ENCODE peak calls at places on chromosome 6, in five cellular contexts. T is CD8-positive, alpha-beta T cell; F is WERI-Rb-1; P is gastrocnemius medialis; E is AG04450. Z is an unnamed sample.

GRCh38 chr6:7805088-7805756 is 79.3 kb downstream of the BMP6 start:
- DNase-seq in T (no peak), F (no peak), P (no peak), E (no peak), Z (no peak)

GRCh38 chr6:3748208-3748701 is 3.3 kb downstream of the PXDC1 start:
- DNase-seq in T (no peak), F (peak; percentile 88), P (peak; percentile 55), E (no peak), Z (no peak)

GRCh38 chr6:108945686-108946158 is 97.5 kb downstream of the ARMC2 start:
- DNase-seq in T (no peak), F (no peak), P (peak; percentile 73), E (no peak), Z (no peak)

GRCh38 chr6:110232456-110232855 is 52.2 kb downstream of the CDC40 start:
- DNase-seq in T (no peak), F (no peak), P (no peak), E (peak; percentile 20), Z (no peak)

GRCh38 chr6:31340228-31340627 is 16.8 kb downstream of the HLA-B start:
- DNase-seq in T (no peak), F (no peak), P (no peak), E (no peak), Z (no peak)

GRCh38 chr6:14738933-14739332 is 506.9 kb upstream of the JARID2 start:
- DNase-seq in T (no peak), F (no peak), P (no peak), E (no peak), Z (no peak)

GRCh38 chr6:148432405-148433195 is 90.0 kb downstream of the SASH1 start:
- DNase-seq in T (no peak), F (no peak), P (no peak), E (no peak), Z (no peak)

GRCh38 chr6:135583256-135583758 is 85.8 kb upstream of the AHI1 start:
- DNase-seq in T (no peak), F (no peak), P (no peak), E (peak; percentile 36), Z (no peak)

GRCh38 chr6:98579089-98579488 is 255.3 kb upstream of the POU3F2 start:
- DNase-seq in T (no peak), F (no peak), P (no peak), E (no peak), Z (no peak)

GRCh38 chr6:118249680-118250079 is 298.4 kb upstream of the PLN start:
- DNase-seq in T (no peak), F (peak; percentile 12), P (no peak), E (no peak), Z (no peak)

GRCh38 chr6:6515691-6516607 is 72.6 kb upstream of the LY86 start:
- DNase-seq in T (peak; percentile 76), F (no peak), P (no peak), E (no peak), Z (peak; percentile 31)

Z was measured in stimulated activated CD8-positive, alpha-beta memory T cell treated with anti-CD3 and anti-CD28 coated beads, Interleukin-4, amount 100 ng/mL, for 24 hours.